ENCODE peak calls at places on chromosomes 7 and 10, in ten cellular contexts. H is endodermal cell, T is pancreas, Q is AG09319, G is WTC11, M is Calu3, V is colonic mucosa, K is GM12864, P is endothelial cell of umbilical vein, J is WERI-Rb-1. E is an unnamed sample.

GRCh38 chr7:140176271-140176701 is 497 bp downstream of the KDM7A start:
- DNase-seq in H (no peak), T (no peak), Q (no peak), G (no peak), M (no peak), V (no peak), K (no peak), P (no peak), J (no peak), E (no peak)

GRCh38 chr7:12031638-12032037 is 179.5 kb upstream of the TMEM106B start:
- DNase-seq in H (peak), T (no peak), Q (no peak), G (no peak), M (peak), V (no peak), K (no peak), P (peak), J (no peak), E (no peak)

GRCh38 chr10:103188853-103189252 is 4.2 kb downstream of the NT5C2 start:
- DNase-seq in H (no peak), T (no peak), Q (no peak), G (no peak), M (no peak), V (no peak), K (no peak), P (no peak), J (no peak), E (peak)

GRCh38 chr7:17131060-17131345 is 167.4 kb upstream of the AHR start:
- DNase-seq in H (no peak), T (no peak), Q (no peak), G (no peak), M (no peak), V (no peak), K (no peak), P (no peak), J (no peak), E (no peak)

GRCh38 chr7:134553976-134554375 is 5.1 kb downstream of the AKR1B15 start:
- DNase-seq in H (peak), T (no peak), Q (no peak), G (peak), M (no peak), V (no peak), K (no peak), P (no peak), J (peak), E (no peak)

GRCh38 chr7:143892527-143893300 is 9.3 kb downstream of the TCAF1 start:
- DNase-seq in H (peak), T (no peak), Q (no peak), G (no peak), M (peak), V (no peak), K (no peak), P (peak), J (peak), E (no peak)

GRCh38 chr7:17844514-17845196 is 95.6 kb downstream of the SNX13 start:
- DNase-seq in H (no peak), T (no peak), Q (no peak), G (no peak), M (peak), V (no peak), K (no peak), P (no peak), J (no peak), E (no peak)

GRCh38 chr7:30142710-30143109 is 7.9 kb downstream of the MTURN start:
- DNase-seq in H (no peak), T (no peak), Q (peak), G (no peak), M (peak), V (peak), K (no peak), P (peak), J (no peak), E (peak)

GRCh38 chr7:42226354-42226941 is 10.6 kb downstream of the GLI3 start:
- DNase-seq in H (no peak), T (no peak), Q (no peak), G (no peak), M (no peak), V (no peak), K (no peak), P (peak), J (no peak), E (no peak)

GRCh38 chr10:13684252-13684791 is 97.6 kb downstream of the PRPF18 start:
- DNase-seq in H (no peak), T (peak), Q (peak), G (no peak), M (no peak), V (peak), K (no peak), P (peak), J (peak), E (no peak)

GRCh38 chr7:69599211-69599878 is 1.1 kb downstream of the AUTS2 start:
- DNase-seq in H (peak), T (no peak), Q (no peak), G (peak), M (no peak), V (no peak), K (no peak), P (no peak), J (peak), E (no peak)

GRCh38 chr10:17226891-17227303 is 1.1 kb upstream of the VIM start:
- DNase-seq in H (peak), T (no peak), Q (no peak), G (peak), M (no peak), V (no peak), K (no peak), P (no peak), J (no peak), E (no peak)

GRCh38 chr7:20201380-20201779 is 15.8 kb downstream of the MACC1 start:
- DNase-seq in H (peak), T (no peak), Q (no peak), G (peak), M (peak), V (no peak), K (no peak), P (no peak), J (no peak), E (no peak)

GRCh38 chr7:158933468-158934139 is 77.2 kb downstream of the DYNC2I1 start:
- DNase-seq in H (no peak), T (no peak), Q (no peak), G (no peak), M (no peak), V (no peak), K (no peak), P (no peak), J (no peak), E (no peak)

GRCh38 chr7:75870557-75870956 is 8.3 kb upstream of the RHBDD2 start:
- DNase-seq in H (no peak), T (no peak), Q (no peak), G (no peak), M (no peak), V (no peak), K (no peak), P (no peak), J (no peak), E (no peak)

GRCh38 chr7:41688012-41688625 is 14.8 kb downstream of the INHBA start:
- DNase-seq in H (no peak), T (no peak), Q (no peak), G (no peak), M (no peak), V (no peak), K (no peak), P (no peak), J (no peak), E (no peak)

GRCh38 chr7:128263420-128263819 is 22.3 kb downstream of the LEP start:
- DNase-seq in H (no peak), T (no peak), Q (no peak), G (no peak), M (no peak), V (no peak), K (no peak), P (no peak), J (no peak), E (no peak)

GRCh38 chr7:130146693-130147520 is 58.3 kb downstream of the TMEM209 start:
- DNase-seq in H (no peak), T (no peak), Q (no peak), G (no peak), M (no peak), V (no peak), K (no peak), P (no peak), J (no peak), E (no peak)

GRCh38 chr10:124003070-124003419 is 90.4 kb downstream of the CHST15 start:
- DNase-seq in H (no peak), T (no peak), Q (no peak), G (no peak), M (no peak), V (peak), K (no peak), P (no peak), J (peak), E (no peak)

GRCh38 chr7:48009257-48009656 is 19.6 kb downstream of the SUN3 start:
- DNase-seq in H (no peak), T (no peak), Q (no peak), G (no peak), M (no peak), V (no peak), K (no peak), P (no peak), J (no peak), E (no peak)
- TF ChIP-seq CTCF in H (peak), T (no peak), Q (no peak), G (no peak), M (no peak), V (no peak), K (no peak), P (no peak), J (no peak), E (no peak)

GRCh38 chr7:107998150-107998549 is 4.8 kb downstream of the LAMB1 start:
- DNase-seq in H (no peak), T (no peak), Q (no peak), G (no peak), M (no peak), V (no peak), K (no peak), P (no peak), J (no peak), E (no peak)

GRCh38 chr7:108001759-108002725 is 919 bp downstream of the LAMB1 start:
- DNase-seq in H (no peak), T (no peak), Q (no peak), G (peak), M (no peak), V (no peak), K (no peak), P (no peak), J (peak), E (no peak)

GRCh38 chr7:108000875-108001758 is 1.8 kb downstream of the LAMB1 start:
- DNase-seq in H (peak), T (peak), Q (no peak), G (peak), M (no peak), V (peak), K (no peak), P (peak), J (peak), E (no peak)

GRCh38 chr7:107998660-107999480 is 4.1 kb downstream of the LAMB1 start:
- DNase-seq in H (no peak), T (no peak), Q (no peak), G (no peak), M (no peak), V (no peak), K (no peak), P (peak), J (no peak), E (no peak)

GRCh38 chr7:107999814-108000560 is 3.0 kb downstream of the LAMB1 start:
- DNase-seq in H (no peak), T (no peak), Q (no peak), G (no peak), M (no peak), V (no peak), K (no peak), P (peak), J (no peak), E (no peak)
- TF ChIP-seq CTCF in H (no peak), T (no peak), Q (no peak), G (no peak), M (no peak), V (no peak), K (no peak), P (no peak), J (no peak), E (no peak)

DNA sequence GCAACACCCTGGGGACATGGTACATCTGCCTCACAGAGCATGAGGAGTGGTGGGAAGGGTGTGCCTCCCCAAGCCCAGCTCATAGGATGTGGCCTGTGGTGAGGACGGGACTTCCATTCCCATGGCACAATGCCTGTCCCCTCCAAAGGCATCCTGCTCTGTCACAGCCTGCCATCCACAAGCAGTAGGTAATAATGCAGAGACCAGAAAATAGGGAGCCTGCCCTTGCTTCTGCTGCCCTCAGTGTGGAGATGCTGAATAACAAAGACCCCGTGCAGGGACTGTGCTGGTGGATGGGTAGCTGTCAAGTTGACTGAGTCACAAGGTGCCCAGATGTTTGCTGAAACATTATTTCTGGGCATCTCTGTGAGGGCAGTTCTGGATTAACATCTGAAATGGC is 199.9 kb upstream of the GRB10 start:
- DNase-seq in H (peak), T (no peak), Q (no peak), G (peak), M (peak), V (no peak), K (no peak), P (no peak), J (no peak), E (no peak)
- TF ChIP-seq CTCF in H (peak), T (no peak), Q (no peak), G (peak), M (no peak), V (no peak), K (no peak), P (peak), J (peak), E (no peak)

GRCh38 chr10:949446-949845 is 17.9 kb upstream of the LARP4B start:
- DNase-seq in H (no peak), T (no peak), Q (no peak), G (no peak), M (no peak), V (no peak), K (no peak), P (no peak), J (no peak), E (no peak)
- TF ChIP-seq CTCF in H (no peak), T (no peak), Q (no peak), G (no peak), M (no peak), V (no peak), K (no peak), P (no peak), J (no peak), E (no peak)

E was measured in gastrocnemius medialis.